ENCODE peak calls at places on chromosomes 7 and 10, in four cellular contexts. O is GM12891, F is GM12878, P is K562. A is an unnamed sample.

GRCh38 chr7:595621-596010 is 76.0 kb upstream of the PDGFA start:
- DNase-seq in O (no peak), F (no peak), P (no peak), A (no peak)

GRCh38 chr10:72981882-72982529 is 27.4 kb upstream of the PLA2G12B start:
- DNase-seq in O (no peak), F (no peak), P (no peak), A (no peak)

GRCh38 chr7:18471476-18472160 is 23.9 kb upstream of the HDAC9 start:
- DNase-seq in O (no peak), F (no peak), P (no peak), A (no peak)

GRCh38 chr10:96370575-96371157 is 11.9 kb upstream of the OPALIN start:
- DNase-seq in O (peak; percentile 61), F (no peak), P (peak; percentile 60), A (peak; percentile 44)

GRCh38 chr10:15898046-15898445 is 37.7 kb upstream of the MINDY3 start:
- DNase-seq in O (no peak), F (no peak), P (peak; percentile 16), A (no peak)

GRCh38 chr10:56522166-56522565 is 161.1 kb upstream of the ZWINT start:
- DNase-seq in O (no peak), F (no peak), P (no peak), A (no peak)

GRCh38 chr10:104589871-104590270 is 51.2 kb upstream of the SORCS3 start:
- DNase-seq in O (no peak), F (no peak), P (no peak), A (no peak)

GRCh38 chr10:53843691-53844362 is 957.2 kb downstream of the PCDH15 start:
- DNase-seq in O (no peak), F (no peak), P (no peak), A (no peak)

GRCh38 chr7:46146454-46147255 is 225.6 kb upstream of the IGFBP3 start:
- DNase-seq in O (no peak), F (no peak), P (no peak), A (no peak)

GRCh38 chr10:34337917-34338316 is 477.2 kb downstream of the PARD3 start:
- DNase-seq in O (no peak), F (no peak), P (no peak), A (no peak)

GRCh38 chr7:116426428-116427156 is 72.9 kb upstream of the CAV2 start:
- DNase-seq in O (no peak), F (no peak), P (no peak), A (no peak)

GRCh38 chr7:37590824-37591223 is 92.7 kb upstream of the GPR141 start:
- DNase-seq in O (no peak), F (no peak), P (no peak), A (no peak)

GRCh38 chr10:52883996-52884871 is 111.7 kb upstream of the MBL2 start:
- DNase-seq in O (peak; percentile 39), F (peak; percentile 25), P (peak; percentile 14), A (peak; percentile 4)

GRCh38 chr7:69961396-69961795 is 363.1 kb downstream of the AUTS2 start:
- DNase-seq in O (no peak), F (no peak), P (no peak), A (no peak)

GRCh38 chr10:25356609-25357008 is 181.8 kb downstream of the GPR158 start:
- DNase-seq in O (no peak), F (no peak), P (no peak), A (no peak)

GRCh38 chr7:41029072-41029492 is 673.8 kb downstream of the INHBA start:
- DNase-seq in O (no peak), F (no peak), P (no peak), A (no peak)

GRCh38 chr7:74083928-74084721 is 521 bp downstream of the LIMK1 start:
- DNase-seq in O (no peak), F (no peak), P (peak; percentile 93), A (peak; percentile 45)

GRCh38 chr7:29292886-29293658 is 98.5 kb downstream of the CHN2 start:
- DNase-seq in O (no peak), F (no peak), P (no peak), A (no peak)

GRCh38 chr10:26696786-26697162 is 727 bp upstream of the PDSS1 start:
- DNase-seq in O (no peak), F (peak; percentile 16), P (no peak), A (no peak)

GRCh38 chr10:62193479-62193878 is 75.2 kb downstream of the RTKN2 start:
- DNase-seq in O (no peak), F (no peak), P (no peak), A (no peak)

GRCh38 chr7:157605638-157606037 is 268.8 kb downstream of the DNAJB6 start:
- DNase-seq in O (no peak), F (no peak), P (no peak), A (no peak)

GRCh38 chr10:63614371-63614891 is 93.2 kb downstream of the REEP3 start:
- DNase-seq in O (no peak), F (no peak), P (no peak), A (no peak)

GRCh38 chr7:150716368-150716767 is at the start of gene GIMAP1:
- DNase-seq in O (no peak), F (no peak), P (no peak), A (peak; percentile 83)

GRCh38 chr10:76230866-76231257 is 799.4 kb downstream of the LRMDA start:
- DNase-seq in O (no peak), F (no peak), P (no peak), A (no peak)

GRCh38 chr10:103557455-103557854 is 64.0 kb downstream of the NEURL1 start:
- DNase-seq in O (no peak), F (no peak), P (no peak), A (no peak)

GRCh38 chr10:129365767-129366400 is 101.2 kb upstream of the MGMT start:
- DNase-seq in O (no peak), F (no peak), P (peak; percentile 79), A (no peak)
- TF ChIP-seq SPI1 in O (no peak), F (no peak), P (no peak), A (no peak)

GRCh38 chr7:107045980-107046379 is 1.5 kb downstream of the PRKAR2B start:
- DNase-seq in O (no peak), F (no peak), P (peak; percentile 58), A (no peak)
- TF ChIP-seq SPI1 in O (no peak), F (no peak), P (no peak), A (no peak)

DNA sequence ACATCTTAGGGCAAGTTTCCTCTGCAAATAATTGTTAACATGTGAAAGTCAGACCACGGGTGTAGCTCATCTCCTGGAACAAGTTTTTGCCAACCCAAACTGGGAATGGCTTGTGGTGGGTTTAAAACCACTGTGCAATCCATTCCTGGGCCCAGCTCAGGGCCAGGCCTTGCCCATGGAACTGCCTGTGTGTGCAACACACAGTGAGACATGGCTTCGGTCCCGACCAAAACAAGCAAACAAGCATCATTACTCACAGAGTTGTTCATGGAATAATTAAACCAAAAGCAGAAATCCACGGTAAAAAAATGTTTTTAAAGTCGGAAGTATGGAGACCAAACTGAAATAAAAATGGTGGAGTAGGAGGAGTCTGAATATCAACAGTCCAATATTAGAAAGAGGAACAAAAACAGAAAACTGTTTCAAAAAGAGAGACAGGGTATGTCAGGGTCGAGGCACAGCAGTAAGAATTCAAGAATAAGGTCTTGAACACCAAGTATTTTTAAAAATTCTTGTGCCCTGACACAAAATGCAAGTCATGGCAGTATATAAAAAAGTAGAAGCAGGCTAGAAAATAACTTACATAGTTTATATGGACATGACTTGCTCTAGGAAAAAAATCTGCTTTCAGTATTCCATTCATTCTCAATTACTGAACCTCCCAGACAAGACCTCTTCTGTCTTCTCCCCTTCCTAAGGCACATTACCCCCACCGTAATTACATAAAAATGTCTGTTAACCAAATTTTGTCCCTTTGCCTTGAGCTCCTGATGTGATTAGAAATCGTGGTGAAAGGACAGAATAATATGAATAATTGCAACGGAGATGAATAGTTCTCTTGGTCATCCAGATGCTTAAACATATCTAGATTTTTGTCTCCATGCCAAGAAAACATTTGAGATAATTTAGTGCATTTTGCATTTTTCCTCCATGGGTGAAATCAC is 88.4 kb downstream of the FAS start:
- DNase-seq in O (no peak), F (no peak), P (no peak), A (no peak)
- TF ChIP-seq SPI1 in O (no peak), F (no peak), P (no peak), A (no peak)

GRCh38 chr7:57198801-57199200 is 66.6 kb upstream of the ZNF479 start:
- DNase-seq in O (no peak), F (no peak), P (no peak), A (no peak)
- TF ChIP-seq SPI1 in O (no peak), F (no peak), P (no peak), A (no peak)

GRCh38 chr7:100545636-100546128 is 6.7 kb downstream of the AGFG2 start:
- DNase-seq in O (no peak), F (peak; percentile 83), P (peak; percentile 75), A (no peak)
- TF ChIP-seq SPI1 in O (peak; percentile 75), F (peak; percentile 65), P (no peak), A (no peak)

DNA sequence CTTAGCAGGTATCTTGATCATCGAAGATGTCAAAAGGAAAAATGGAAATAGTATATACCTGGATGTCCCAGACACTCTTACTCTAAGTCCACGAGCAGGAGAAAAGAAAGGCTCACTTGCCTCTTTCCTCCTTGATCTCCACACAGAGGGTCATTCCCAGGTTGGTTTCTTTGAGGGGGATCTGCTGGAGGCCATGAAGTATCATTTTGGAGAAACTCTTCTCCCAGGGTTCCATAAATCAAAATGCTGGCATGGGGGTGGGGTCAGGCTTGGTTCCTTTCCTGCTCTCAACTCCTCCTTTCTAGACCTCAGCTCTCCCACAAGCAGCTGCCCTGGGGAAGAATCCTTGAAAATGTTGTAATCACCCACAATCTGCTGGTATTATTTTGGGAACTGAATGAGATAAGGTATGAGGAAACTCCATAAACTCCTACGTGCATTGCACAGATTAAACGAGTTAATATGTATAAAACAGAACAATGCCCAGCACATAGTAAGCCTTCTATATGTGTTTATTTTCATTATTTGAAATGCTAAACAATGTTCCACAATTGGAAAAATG is 54.4 kb downstream of the PRKCQ start:
- DNase-seq in O (no peak), F (no peak), P (no peak), A (no peak)
- TF ChIP-seq SPI1 in O (no peak), F (no peak), P (no peak), A (no peak)

DNA sequence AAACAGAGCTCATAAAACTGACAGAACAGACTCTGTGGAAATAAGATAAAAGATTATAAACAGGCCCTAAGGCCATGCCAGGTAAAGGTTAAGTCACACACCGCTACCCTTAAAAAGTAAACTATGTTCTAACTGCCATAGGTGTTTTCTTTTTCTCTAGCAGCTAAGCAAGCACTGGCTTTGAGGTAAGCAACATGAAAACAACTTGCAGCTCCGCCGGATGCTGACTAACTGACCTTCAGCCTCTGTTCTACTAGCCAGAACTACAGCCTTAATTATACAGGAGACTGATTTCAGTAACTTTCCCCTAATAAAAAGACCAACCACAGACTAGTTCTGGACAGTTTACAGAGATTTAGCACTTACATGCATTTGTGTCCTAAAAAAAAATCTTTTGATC is 708.3 kb downstream of the CCSER2 start:
- DNase-seq in O (no peak), F (no peak), P (no peak), A (no peak)
- TF ChIP-seq SPI1 in O (no peak), F (no peak), P (no peak), A (no peak)

GRCh38 chr10:113705344-113705878 is 25.7 kb downstream of the CASP7 start:
- DNase-seq in O (no peak), F (no peak), P (no peak), A (no peak)

GRCh38 chr10:113708640-113709039 is 28.9 kb downstream of the CASP7 start:
- DNase-seq in O (no peak), F (no peak), P (no peak), A (no peak)

GRCh38 chr10:113706623-113707022 is 26.9 kb downstream of the CASP7 start:
- DNase-seq in O (no peak), F (no peak), P (no peak), A (no peak)

GRCh38 chr10:113709221-113709838 is 29.6 kb downstream of the CASP7 start:
- DNase-seq in O (no peak), F (no peak), P (no peak), A (no peak)

GRCh38 chr10:113704637-113705343 is 25.1 kb downstream of the CASP7 start:
- DNase-seq in O (no peak), F (no peak), P (peak; percentile 14), A (no peak)
- TF ChIP-seq SPI1 in O (no peak), F (no peak), P (no peak), A (no peak)